ENCODE peak calls at places on chromosome 14, in six cellular contexts. E is IMR-90, S is mesendoderm, X is neuronal stem cell, L is H1, C is mesenchymal stem cell. O is an unnamed sample.

GRCh38 chr14:89977668-89978067 is 21.9 kb downstream of the TDP1 start:
- DNase-seq in S (no peak), E (no peak), L (no peak), C (no peak), X (no peak), O (no peak)

GRCh38 chr14:61515436-61516124 is 179.7 kb upstream of the HIF1A start:
- DNase-seq in L (no peak), S (no peak), E (no peak), X (no peak), C (no peak), O (no peak)

GRCh38 chr14:27528328-27528727 is 930.5 kb upstream of the NOVA1 start:
- DNase-seq in X (peak; percentile 18), E (no peak), C (peak; percentile 38), L (no peak), S (peak; percentile 67), O (no peak)

GRCh38 chr14:50067723-50068495 is 48.5 kb downstream of the VCPKMT start:
- DNase-seq in C (no peak), X (no peak), E (peak; percentile 81), S (peak; percentile 22), L (no peak), O (no peak)

GRCh38 chr14:91245029-91245428 is 525 bp upstream of the GPR68 start:
- DNase-seq in C (no peak), S (no peak), E (no peak), X (no peak), L (no peak), O (no peak)

GRCh38 chr14:88203289-88203688 is 119.8 kb downstream of the KCNK10 start:
- DNase-seq in S (no peak), E (no peak), C (no peak), L (no peak), X (no peak), O (no peak)

GRCh38 chr14:79602742-79603141 is 608.6 kb downstream of the DIO2 start:
- DNase-seq in X (no peak), C (no peak), S (no peak), E (no peak), L (no peak), O (no peak)

GRCh38 chr14:65496178-65496993 is 83.9 kb downstream of the FUT8 start:
- DNase-seq in L (no peak), E (peak; percentile 17), C (peak; percentile 6), S (no peak), X (no peak), O (no peak)

GRCh38 chr14:106872619-106873446 is 1346.5 kb downstream of the TMEM121 start:
- DNase-seq in X (no peak), C (no peak), S (no peak), E (no peak), L (no peak), O (no peak)

GRCh38 chr14:106564058-106564643 is 1037.8 kb downstream of the TMEM121 start:
- DNase-seq in S (peak; percentile 3), C (no peak), L (no peak), X (no peak), E (no peak), O (no peak)

GRCh38 chr14:68860771-68861170 is 67.9 kb upstream of the ZFP36L1 start:
- DNase-seq in E (no peak), S (no peak), L (no peak), X (no peak), C (no peak), O (no peak)

GRCh38 chr14:85764809-85765208 is 234.9 kb downstream of the FLRT2 start:
- DNase-seq in X (no peak), C (no peak), S (no peak), E (no peak), L (no peak), O (no peak)

GRCh38 chr14:49250109-49250508 is 336.1 kb downstream of the RPS29 start:
- DNase-seq in X (no peak), L (no peak), C (peak; percentile 47), E (peak; percentile 19), S (peak; percentile 70), O (no peak)

GRCh38 chr14:53630336-53630735 is 326.3 kb downstream of the BMP4 start:
- DNase-seq in E (no peak), L (no peak), X (no peak), C (no peak), S (no peak), O (no peak)

GRCh38 chr14:100017578-100017977 is 47.6 kb upstream of the EVL start:
- DNase-seq in X (no peak), L (no peak), C (no peak), E (peak; percentile 89), S (no peak), O (no peak)

GRCh38 chr14:55301722-55302121 is 30.5 kb downstream of the FBXO34 start:
- DNase-seq in E (peak; percentile 63), X (no peak), S (peak; percentile 29), L (no peak), C (peak; percentile 67), O (no peak)

GRCh38 chr14:55701638-55702037 is 121.6 kb downstream of the KTN1 start:
- DNase-seq in L (no peak), C (no peak), S (no peak), E (peak; percentile 75), X (no peak), O (no peak)

GRCh38 chr14:49594347-49595089 is 4.2 kb upstream of the LRR1 start:
- DNase-seq in L (no peak), C (peak; percentile 85), E (peak; percentile 85), S (no peak), X (no peak), O (no peak)

GRCh38 chr14:57692671-57693070 is 173.2 kb downstream of the SLC35F4 start:
- DNase-seq in S (peak; percentile 61), C (peak; percentile 21), X (no peak), E (peak; percentile 34), L (no peak), O (no peak)

GRCh38 chr14:20179218-20179617 is 11.5 kb upstream of the OR11G2 start:
- DNase-seq in E (no peak), X (no peak), C (no peak), L (no peak), S (no peak), O (no peak)

GRCh38 chr14:93303659-93304058 is 29.2 kb downstream of the BTBD7 start:
- DNase-seq in X (no peak), E (no peak), S (peak; percentile 43), C (no peak), L (no peak), O (no peak)

GRCh38 chr14:77376771-77377501 is at the start of the genes SAMD15 and TMED8:
- DNase-seq in S (peak; percentile 92), L (peak; percentile 29), X (peak; percentile 88), C (peak; percentile 87), E (peak; percentile 80), O (peak; percentile 82)

GRCh38 chr14:72513994-72514659 is 379.8 kb downstream of the DPF3 start:
- DNase-seq in C (peak; percentile 65), L (no peak), S (peak; percentile 46), X (no peak), E (peak; percentile 73), O (peak; percentile 43)

GRCh38 chr14:95256011-95256775 is 63.5 kb downstream of the CLMN start:
- DNase-seq in S (no peak), L (no peak), E (no peak), C (no peak), X (no peak), O (no peak)

GRCh38 chr14:93105362-93105761 is 10.4 kb downstream of the ITPK1 start:
- DNase-seq in S (no peak), X (no peak), E (peak; percentile 75), L (no peak), C (peak; percentile 51), O (no peak)

GRCh38 chr14:39203659-39204606 is 28.9 kb downstream of the PNN start:
- DNase-seq in X (no peak), L (peak; percentile 9), C (no peak), E (no peak), S (peak; percentile 95), O (peak; percentile 71)
- H3K18ac ChIP-seq in X (peak overlapping the region; percentile 80), L (peak overlapping the region; percentile 68), C (no peak overlapping the region), E (no peak overlapping the region), S (peak overlapping the region; percentile 65), O (no peak overlapping the region)

DNA sequence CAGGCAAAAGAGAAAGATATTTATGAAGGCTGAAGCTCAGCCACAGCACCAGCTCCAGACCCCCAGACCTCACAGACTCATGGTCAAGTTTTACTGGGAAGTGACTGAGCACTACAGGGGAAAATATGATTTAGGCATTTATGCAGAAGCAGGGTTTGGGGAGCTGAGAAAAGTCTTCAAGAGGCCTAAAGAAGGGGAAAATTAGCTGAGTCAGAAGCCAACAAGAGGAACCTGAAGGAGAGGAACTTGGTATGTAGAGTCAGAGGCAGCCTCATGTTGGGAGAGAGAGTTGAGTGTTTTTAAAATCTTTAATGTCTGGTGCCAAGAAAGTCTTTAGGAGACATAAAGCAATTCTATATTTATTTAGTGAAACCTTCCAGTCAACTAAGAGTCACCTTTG is 63.0 kb downstream of the FOS start:
- DNase-seq in X (no peak), L (no peak), C (peak; percentile 22), S (no peak), E (no peak), O (no peak)
- H2BK15ac ChIP-seq in X (no peak overlapping the region), L (no peak overlapping the region), C (no peak overlapping the region), S (no peak overlapping the region), E (no peak overlapping the region), O (no peak overlapping the region)

GRCh38 chr14:24429395-24430142 is at the start of the genes CBLN3 and KHNYN:
- DNase-seq in C (peak; percentile 96), S (peak; percentile 92), E (peak; percentile 92), X (peak; percentile 72), L (no peak), O (peak; percentile 89)
- H3K18ac ChIP-seq in C (peak within 1 kb of the TSS; percentile 96), S (peak within 1 kb of the TSS; percentile 91), E (peak within 1 kb of the TSS; percentile 86), X (peak within 1 kb of the TSS; percentile 90), L (peak within 1 kb of the TSS; percentile 85), O (no peak within 1 kb of the TSS)

DNA sequence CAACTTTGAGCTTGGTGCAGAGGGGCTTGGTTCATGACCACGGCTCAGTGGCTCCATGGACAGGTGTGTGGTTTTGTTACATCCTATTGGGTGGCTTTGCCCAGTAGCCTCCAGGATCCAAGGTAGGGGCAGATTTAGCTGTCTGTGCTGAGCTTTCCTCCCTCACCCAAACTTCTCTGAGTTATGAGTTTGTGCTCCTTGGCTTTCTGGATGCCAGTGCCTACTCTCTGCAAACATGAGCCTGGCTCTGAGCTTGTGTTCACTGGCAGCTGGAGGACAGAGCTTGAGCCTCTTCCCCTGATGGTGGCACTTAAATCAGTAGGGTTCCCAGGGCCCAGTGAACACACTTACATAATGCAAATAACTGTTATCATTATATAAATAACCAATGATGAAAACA is 45.3 kb upstream of the HECTD1 start:
- DNase-seq in E (no peak), C (no peak), L (no peak), X (no peak), S (no peak), O (no peak)
- H2BK15ac ChIP-seq in E (no peak overlapping the region), C (no peak overlapping the region), L (no peak overlapping the region), X (no peak overlapping the region), S (no peak overlapping the region), O (no peak overlapping the region)

DNA sequence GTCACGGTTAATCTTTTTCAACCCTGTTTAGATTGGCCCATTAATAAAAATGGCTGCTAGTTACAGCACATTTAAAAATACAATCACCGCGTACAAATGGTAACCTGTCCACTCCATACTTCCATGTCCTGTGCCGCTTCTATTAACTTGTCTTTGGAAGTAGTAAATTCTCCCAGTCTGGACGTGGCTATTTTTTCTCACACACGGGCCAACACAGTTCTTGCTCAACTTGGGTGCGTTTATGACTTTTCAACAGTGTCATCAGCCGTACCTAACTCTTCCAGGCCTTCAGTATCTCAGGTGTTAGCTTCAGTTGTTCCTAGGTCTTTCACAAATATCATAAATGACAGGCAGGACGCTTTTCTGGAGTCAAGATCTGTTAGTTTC is 481 bp upstream of the PCNX1 start:
- DNase-seq in X (no peak), S (no peak), C (peak; percentile 29), E (no peak), L (no peak), O (no peak)
- H3K18ac ChIP-seq in X (no peak overlapping the region), S (no peak overlapping the region), C (peak overlapping the region; percentile 64), E (peak overlapping the region; percentile 93), L (no peak overlapping the region), O (no peak overlapping the region)